ENCODE peak calls at places on chromosomes 11 and 22, in nine cellular contexts. A is skeletal muscle cell; M is ACHN; X is tibial artery; Q is stimulated activated CD4-positive, alpha-beta T cell treated with anti-CD3 and anti-CD28 coated beads, TNF-alpha, amount 100 ng/mL, for 48 hours; C is pons; I is HCEC 1CT; Z is activated CD4-positive, alpha-beta T cell treated with anti-CD3 and anti-CD28 coated beads for 24 hours; K is OCI-LY7. H is an unnamed sample.

GRCh38 chr11:102453286-102453797 is 777 bp upstream of the TMEM123 start:
- DNase-seq in A (no peak), M (no peak), X (no peak), Q (no peak), C (peak; percentile 56), I (peak; percentile 9), Z (no peak), K (peak; percentile 39), H (peak; percentile 36)

GRCh38 chr11:101555366-101555765 is 28.4 kb downstream of the TRPC6 start:
- DNase-seq in A (no peak), M (no peak), X (no peak), Q (no peak), C (no peak), I (no peak), Z (no peak), K (no peak), H (no peak)

GRCh38 chr11:23730307-23730998 is 766.4 kb upstream of the LUZP2 start:
- DNase-seq in A (no peak), M (no peak), X (no peak), Q (no peak), C (no peak), I (no peak), Z (no peak), K (no peak), H (peak; percentile 5)

GRCh38 chr11:116109228-116109627 is 605.0 kb upstream of the CADM1 start:
- DNase-seq in A (no peak), M (peak; percentile 71), X (no peak), Q (no peak), C (no peak), I (no peak), Z (no peak), K (no peak), H (no peak)

GRCh38 chr11:15816996-15817395 is 539.4 kb downstream of the SOX6 start:
- DNase-seq in A (no peak), M (no peak), X (no peak), Q (no peak), C (no peak), I (no peak), Z (no peak), K (no peak), H (no peak)

GRCh38 chr22:42519544-42520237 is at the start of gene RRP7A:
- DNase-seq in A (peak; percentile 19), M (peak; percentile 68), X (peak; percentile 69), Q (peak; percentile 88), C (peak; percentile 64), I (peak; percentile 65), Z (peak; percentile 74), K (peak; percentile 85), H (peak; percentile 86)

GRCh38 chr11:9176136-9176535 is 84.7 kb upstream of the SCUBE2 start:
- DNase-seq in A (no peak), M (no peak), X (no peak), Q (no peak), C (no peak), I (no peak), Z (no peak), K (no peak), H (no peak)

GRCh38 chr11:27443746-27444465 is 28.7 kb downstream of the LGR4 start:
- DNase-seq in A (no peak), M (no peak), X (no peak), Q (no peak), C (peak; percentile 98), I (no peak), Z (no peak), K (no peak), H (no peak)

GRCh38 chr22:31734512-31734911 is 15.4 kb downstream of the PRR14L start:
- DNase-seq in A (peak; percentile 44), M (peak; percentile 11), X (no peak), Q (no peak), C (no peak), I (peak; percentile 84), Z (no peak), K (no peak), H (no peak)

GRCh38 chr11:32006799-32007388 is 84.0 kb upstream of the RCN1 start:
- DNase-seq in A (no peak), M (peak; percentile 58), X (no peak), Q (no peak), C (peak; percentile 61), I (peak; percentile 53), Z (no peak), K (peak; percentile 37), H (peak; percentile 33)

GRCh38 chr11:94731921-94732601 is 36.1 kb upstream of the AMOTL1 start:
- DNase-seq in A (peak; percentile 73), M (no peak), X (peak; percentile 24), Q (no peak), C (no peak), I (peak; percentile 90), Z (no peak), K (no peak), H (no peak)

GRCh38 chr11:1192741-1193325 is 30.0 kb upstream of the MUC5B start:
- DNase-seq in A (no peak), M (no peak), X (no peak), Q (no peak), C (no peak), I (no peak), Z (no peak), K (no peak), H (no peak)

GRCh38 chr11:61293869-61294716 is 1.0 kb downstream of the VWCE start:
- DNase-seq in A (peak; percentile 36), M (peak; percentile 17), X (peak; percentile 43), Q (no peak), C (no peak), I (peak; percentile 10), Z (no peak), K (peak; percentile 63), H (peak; percentile 72)

GRCh38 chr11:30585892-30586250 is 282 bp downstream of the MPPED2 start:
- DNase-seq in A (no peak), M (no peak), X (peak; percentile 23), Q (no peak), C (no peak), I (no peak), Z (no peak), K (no peak), H (peak; percentile 6)

GRCh38 chr22:33210129-33210784 is 152.1 kb upstream of the SYN3 start:
- DNase-seq in A (no peak), M (peak; percentile 33), X (no peak), Q (no peak), C (peak; percentile 41), I (peak; percentile 1), Z (no peak), K (peak; percentile 83), H (peak; percentile 38)

GRCh38 chr11:45264839-45265515 is 21.2 kb downstream of the SYT13 start:
- DNase-seq in A (peak; percentile 80), M (peak; percentile 61), X (no peak), Q (no peak), C (no peak), I (peak; percentile 65), Z (no peak), K (no peak), H (no peak)

GRCh38 chr11:77525455-77526091 is 51.7 kb upstream of the PAK1 start:
- DNase-seq in A (no peak), M (no peak), X (no peak), Q (no peak), C (peak; percentile 89), I (no peak), Z (no peak), K (peak; percentile 18), H (no peak)

H was measured in RPMI8226.